ENCODE peak calls at places on chromosomes 3 and 15, in eight cellular contexts. G, D, M, H, P, V, J and L are unnamed samples.
A peak's percentile ranks its signal among the peaks of the same experiment; 100 is the strongest.

GRCh38 chr3:24628523-24629258 is 134.0 kb upstream of the THRB start:
- DNase-seq in G (no peak), P (no peak), M (no peak), H (no peak), D (no peak), J (no peak), V (no peak), L (no peak)

GRCh38 chr3:46864051-46864881 is 1.0 kb upstream of the MYL3 start:
- DNase-seq in V (no peak), M (no peak), H (no peak), G (no peak), J (no peak), D (no peak), P (no peak), L (no peak)

GRCh38 chr15:100042558-100042957 is 299.2 kb downstream of the ADAMTS17 start:
- DNase-seq in J (peak; percentile 3), V (no peak), H (no peak), D (no peak), G (no peak), P (no peak), M (no peak), L (no peak)

GRCh38 chr15:40838756-40839155 is 5.1 kb upstream of the SPINT1 start:
- DNase-seq in P (no peak), J (no peak), V (no peak), D (no peak), G (no peak), M (no peak), H (no peak), L (no peak)

GRCh38 chr3:36786921-36787890 is 22.9 kb upstream of the DCLK3 start:
- DNase-seq in M (no peak), H (no peak), J (no peak), D (no peak), P (no peak), G (no peak), V (no peak), L (peak; percentile 47)

GRCh38 chr15:58471341-58471740 is 39.5 kb downstream of the LIPC start:
- DNase-seq in J (no peak), G (no peak), P (no peak), V (no peak), M (no peak), H (no peak), D (no peak), L (no peak)

GRCh38 chr3:186589856-186590579 is 19.5 kb downstream of the DNAJB11 start:
- DNase-seq in P (no peak), G (no peak), J (no peak), D (no peak), V (no peak), H (no peak), M (no peak), L (no peak)

GRCh38 chr15:74291101-74292071 is 55.3 kb downstream of the CCDC33 start:
- DNase-seq in H (peak; percentile 45), J (peak; percentile 71), D (peak; percentile 71), P (peak; percentile 86), V (peak; percentile 56), M (no peak), G (no peak), L (no peak)

GRCh38 chr3:134640872-134641470 is 9.9 kb downstream of the KY start:
- DNase-seq in M (no peak), H (no peak), G (peak; percentile 24), V (peak; percentile 14), D (no peak), J (peak; percentile 51), P (no peak), L (no peak)

GRCh38 chr15:50872832-50873231 is 35.7 kb upstream of the AP4E1 start:
- DNase-seq in D (no peak), G (no peak), M (no peak), V (no peak), H (no peak), J (no peak), P (no peak), L (no peak)

GRCh38 chr15:43748376-43748775 is 2.1 kb downstream of the PDIA3 start:
- DNase-seq in D (no peak), P (no peak), M (no peak), J (peak; percentile 58), H (no peak), G (no peak), V (no peak), L (no peak)

GRCh38 chr15:88181613-88182012 is 74.9 kb downstream of the NTRK3 start:
- DNase-seq in D (no peak), V (no peak), M (no peak), G (no peak), P (no peak), H (no peak), J (no peak), L (no peak)

GRCh38 chr3:37321260-37321852 is 147.0 kb upstream of the LRRFIP2 start:
- DNase-seq in H (no peak), J (no peak), G (no peak), V (no peak), M (no peak), P (no peak), D (no peak), L (no peak)

GRCh38 chr3:128775906-128776542 is 50.0 kb downstream of the RAB7A start:
- DNase-seq in V (no peak), D (no peak), G (no peak), H (no peak), M (no peak), J (no peak), P (no peak), L (no peak)

GRCh38 chr15:75302318-75302717 is 19.7 kb downstream of the GOLGA6D start:
- DNase-seq in G (no peak), H (no peak), D (no peak), V (no peak), P (no peak), M (no peak), J (no peak), L (no peak)

GRCh38 chr3:10444511-10444910 is 60.9 kb downstream of the ATP2B2 start:
- DNase-seq in M (no peak), P (no peak), H (no peak), V (no peak), D (no peak), J (no peak), G (no peak), L (no peak)

GRCh38 chr3:157066335-157067071 is 93.4 kb downstream of the CCNL1 start:
- DNase-seq in M (no peak), P (no peak), G (no peak), D (no peak), J (no peak), H (no peak), V (no peak), L (no peak)

GRCh38 chr15:34665498-34666116 is 82.2 kb upstream of the GOLGA8B start:
- DNase-seq in D (no peak), G (no peak), V (no peak), H (no peak), J (peak; percentile 11), P (no peak), M (no peak), L (no peak)

GRCh38 chr3:42704136-42704841 is 1.7 kb upstream of the HHATL start:
- DNase-seq in V (no peak), M (no peak), D (peak; percentile 25), H (no peak), G (no peak), J (no peak), P (no peak), L (no peak)

GRCh38 chr3:190486201-190486865 is 27.6 kb upstream of the IL1RAP start:
- DNase-seq in V (no peak), J (peak; percentile 10), H (no peak), M (no peak), D (peak; percentile 36), G (peak; percentile 79), P (no peak), L (no peak)

GRCh38 chr3:153026026-153026425 is 136.0 kb upstream of the RAP2B start:
- DNase-seq in H (no peak), D (no peak), M (no peak), G (peak; percentile 70), P (no peak), V (peak; percentile 31), J (peak; percentile 68), L (no peak)

GRCh38 chr3:17444865-17445264 is 297.6 kb downstream of the TBC1D5 start:
- DNase-seq in H (no peak), M (no peak), V (no peak), P (no peak), J (no peak), G (no peak), D (no peak), L (no peak)

GRCh38 chr3:173911446-173911845 is 513.9 kb downstream of the NLGN1 start:
- DNase-seq in G (no peak), J (no peak), M (no peak), V (no peak), P (no peak), H (no peak), D (peak; percentile 36), L (no peak)

GRCh38 chr15:99385865-99386264 is 134.6 kb downstream of the LRRC28 start:
- DNase-seq in J (no peak), H (no peak), G (no peak), P (no peak), V (no peak), D (no peak), M (no peak), L (no peak)

GRCh38 chr3:110995461-110996226 is 76.0 kb upstream of the NECTIN3 start:
- DNase-seq in G (no peak), J (no peak), P (no peak), V (no peak), D (no peak), H (no peak), M (no peak), L (no peak)

GRCh38 chr3:138124689-138125420 is 7.3 kb downstream of the A4GNT start:
- DNase-seq in D (no peak), V (no peak), H (no peak), G (no peak), J (no peak), M (no peak), P (no peak), L (no peak)

GRCh38 chr3:23706116-23706515 is 99.6 kb upstream of the UBE2E1 start:
- DNase-seq in H (no peak), M (no peak), J (no peak), P (no peak), G (no peak), D (no peak), V (no peak), L (no peak)

GRCh38 chr3:191198480-191198879 is 561 bp upstream of the OSTN start:
- DNase-seq in M (no peak), H (no peak), V (no peak), D (no peak), J (no peak), P (no peak), G (no peak), L (no peak)

GRCh38 chr3:36741285-36741684 is 23.1 kb downstream of the DCLK3 start:
- DNase-seq in D (no peak), V (no peak), H (no peak), P (no peak), G (no peak), J (no peak), M (no peak), L (no peak)

GRCh38 chr3:53346922-53347260 is 452 bp downstream of the DCP1A start:
- DNase-seq in J (no peak), V (no peak), G (no peak), P (no peak), D (no peak), H (no peak), M (no peak), L (no peak)

GRCh38 chr3:17420668-17421067 is 321.8 kb downstream of the TBC1D5 start:
- DNase-seq in P (no peak), G (peak; percentile 48), M (peak; percentile 7), H (no peak), D (no peak), J (no peak), V (no peak), L (no peak)

GRCh38 chr3:41848745-41849574 is 112.9 kb downstream of the ULK4 start:
- DNase-seq in P (no peak), J (no peak), G (no peak), H (no peak), V (no peak), D (no peak), M (no peak), L (no peak)